ENCODE peak calls at places on chromosomes 6 and 20, in seven cellular contexts. B is NCI-H1436; O is small intestine; F is CD8-positive, alpha-beta memory T cell; L is WTC11; U is psoas muscle; A is fibroblast of pulmonary artery. J is an unnamed sample.

GRCh38 chr6:44219053-44219814 is 2.5 kb downstream of the MYMX start:
- DNase-seq in B (peak), O (peak), F (no peak), L (peak), U (peak), A (peak), J (peak)

GRCh38 chr6:106509420-106510089 is 119.7 kb downstream of the RTN4IP1 start:
- DNase-seq in B (no peak), O (peak), F (no peak), L (peak), U (no peak), A (no peak), J (peak)

GRCh38 chr20:10710995-10711775 is 37.4 kb upstream of the JAG1 start:
- DNase-seq in B (no peak), O (peak), F (no peak), L (no peak), U (no peak), A (no peak), J (no peak)

GRCh38 chr20:48180039-48180438 is 394.8 kb upstream of the SULF2 start:
- DNase-seq in B (no peak), O (no peak), F (no peak), L (no peak), U (no peak), A (peak), J (no peak)

GRCh38 chr6:113732384-113732966 is 124.7 kb upstream of the MARCKS start:
- DNase-seq in B (peak), O (peak), F (no peak), L (no peak), U (peak), A (peak), J (no peak)

GRCh38 chr20:20211988-20212518 is 155.9 kb upstream of the INSM1 start:
- DNase-seq in B (no peak), O (no peak), F (no peak), L (no peak), U (no peak), A (no peak), J (no peak)

GRCh38 chr6:79584332-79584731 is 46.8 kb upstream of the SH3BGRL2 start:
- DNase-seq in B (no peak), O (no peak), F (no peak), L (no peak), U (no peak), A (no peak), J (no peak)

GRCh38 chr6:45966340-45966739 is 49.3 kb downstream of the CLIC5 start:
- DNase-seq in B (no peak), O (no peak), F (no peak), L (no peak), U (no peak), A (no peak), J (no peak)

GRCh38 chr6:140078552-140079126 is 704.2 kb upstream of the CITED2 start:
- DNase-seq in B (no peak), O (no peak), F (no peak), L (no peak), U (no peak), A (peak), J (no peak)

GRCh38 chr6:116695398-116695797 is 14.4 kb downstream of the KPNA5 start:
- DNase-seq in B (no peak), O (peak), F (peak), L (no peak), U (no peak), A (no peak), J (no peak)

GRCh38 chr6:82691997-82692396 is 328.4 kb downstream of the TPBG start:
- DNase-seq in B (no peak), O (no peak), F (no peak), L (no peak), U (no peak), A (no peak), J (no peak)

J was measured in stimulated activated naive B cell treated with anti-CD40 and anti-IgM and Interleukin-4, amounts not matched to agents 10 μg/mL and 1 μg/mL and 100 μg/mL, for 72 hours.